ENCODE peak calls at places on chromosomes 16 and 17, in six cellular contexts. I is cardiac muscle cell, Q is PC-9, G is endodermal cell, Y is body of pancreas, S is ascending aorta. F is an unnamed sample.
A peak's percentile ranks its signal among the peaks of the same experiment; 100 is the strongest.

GRCh38 chr17:74307984-74308773 is 17.8 kb upstream of the KIF19 start:
- DNase-seq in I (peak; percentile 56), Q (no peak), G (no peak), S (no peak), Y (no peak), F (no peak)

GRCh38 chr16:53519417-53520091 is 16.5 kb upstream of the AKTIP start:
- DNase-seq in Y (no peak), G (no peak), I (no peak), Q (no peak), S (no peak), F (no peak)

GRCh38 chr16:65119905-65120341 is 1.9 kb downstream of the CDH11 start:
- DNase-seq in I (peak; percentile 83), G (peak; percentile 57), S (no peak), Y (no peak), Q (no peak), F (no peak)

GRCh38 chr17:4483012-4483840 is 15.5 kb upstream of the SPNS2 start:
- DNase-seq in Y (peak; percentile 80), I (no peak), S (no peak), Q (peak; percentile 88), G (peak; percentile 88), F (peak; percentile 56)

GRCh38 chr16:8262299-8262698 is 328.0 kb downstream of the TMEM114 start:
- DNase-seq in Y (no peak), S (no peak), I (no peak), G (no peak), Q (no peak), F (no peak)

GRCh38 chr16:72023962-72024361 is 15.4 kb downstream of the DHODH start:
- DNase-seq in Q (no peak), G (no peak), I (no peak), S (no peak), Y (no peak), F (no peak)

GRCh38 chr16:50797456-50797855 is 55.6 kb downstream of the CYLD start:
- DNase-seq in Y (no peak), G (no peak), Q (no peak), I (no peak), S (no peak), F (no peak)

GRCh38 chr17:31327534-31328526 is 6.4 kb upstream of the EVI2A start:
- DNase-seq in I (peak; percentile 87), Q (no peak), Y (no peak), S (no peak), G (no peak), F (no peak)

GRCh38 chr17:66461343-66461995 is 159.1 kb downstream of the PRKCA start:
- DNase-seq in I (no peak), G (no peak), Y (no peak), Q (no peak), S (no peak), F (no peak)

GRCh38 chr16:88649924-88650748 is 717 bp downstream of the CYBA start:
- DNase-seq in Q (no peak), G (peak; percentile 77), I (peak; percentile 40), Y (peak; percentile 40), S (no peak), F (no peak)

GRCh38 chr16:13634253-13634652 is 285.7 kb upstream of the ERCC4 start:
- DNase-seq in Y (no peak), I (no peak), Q (no peak), G (no peak), S (no peak), F (no peak)

GRCh38 chr17:46122486-46122871 is 70.8 kb downstream of the KANSL1 start:
- DNase-seq in Q (no peak), I (no peak), S (no peak), G (no peak), Y (no peak), F (no peak)

GRCh38 chr16:8733849-8734540 is 59.6 kb downstream of the ABAT start:
- DNase-seq in Q (no peak), I (no peak), G (peak; percentile 2), Y (no peak), S (no peak), F (no peak)

GRCh38 chr17:52024296-52024870 is 134.1 kb downstream of the CA10 start:
- DNase-seq in G (no peak), S (no peak), Q (no peak), Y (no peak), I (peak; percentile 22), F (no peak)

GRCh38 chr16:74774223-74775139 is at the start of gene FA2H:
- DNase-seq in S (peak; percentile 64), G (peak; percentile 96), Q (peak; percentile 95), I (peak; percentile 51), Y (peak; percentile 94), F (no peak)

GRCh38 chr17:61410555-61411089 is 11.0 kb downstream of the TBX2 start:
- DNase-seq in I (peak; percentile 87), Y (peak; percentile 62), Q (peak; percentile 86), S (peak; percentile 88), G (peak; percentile 98), F (no peak)

GRCh38 chr17:12256380-12256995 is 235.8 kb downstream of the MAP2K4 start:
- DNase-seq in Q (peak; percentile 16), I (peak; percentile 71), S (peak; percentile 70), G (no peak), Y (peak; percentile 34), F (peak; percentile 32)

GRCh38 chr17:38617074-38617860 is 11.5 kb upstream of the SRCIN1 start:
- DNase-seq in Q (no peak), G (peak; percentile 72), Y (no peak), I (no peak), S (no peak), F (no peak)

GRCh38 chr17:79800325-79801155 is 3.7 kb upstream of the CBX8 start:
- DNase-seq in Y (no peak), G (peak; percentile 92), I (peak; percentile 63), Q (peak; percentile 37), S (no peak), F (no peak)

GRCh38 chr17:76476736-76477135 is 9.3 kb downstream of the AANAT start:
- DNase-seq in Q (no peak), G (no peak), S (no peak), Y (no peak), I (no peak), F (no peak)

GRCh38 chr16:23691483-23692189 is 12.9 kb downstream of the PLK1 start:
- DNase-seq in S (no peak), Y (no peak), Q (peak; percentile 32), G (no peak), I (peak; percentile 35), F (no peak)

DNA sequence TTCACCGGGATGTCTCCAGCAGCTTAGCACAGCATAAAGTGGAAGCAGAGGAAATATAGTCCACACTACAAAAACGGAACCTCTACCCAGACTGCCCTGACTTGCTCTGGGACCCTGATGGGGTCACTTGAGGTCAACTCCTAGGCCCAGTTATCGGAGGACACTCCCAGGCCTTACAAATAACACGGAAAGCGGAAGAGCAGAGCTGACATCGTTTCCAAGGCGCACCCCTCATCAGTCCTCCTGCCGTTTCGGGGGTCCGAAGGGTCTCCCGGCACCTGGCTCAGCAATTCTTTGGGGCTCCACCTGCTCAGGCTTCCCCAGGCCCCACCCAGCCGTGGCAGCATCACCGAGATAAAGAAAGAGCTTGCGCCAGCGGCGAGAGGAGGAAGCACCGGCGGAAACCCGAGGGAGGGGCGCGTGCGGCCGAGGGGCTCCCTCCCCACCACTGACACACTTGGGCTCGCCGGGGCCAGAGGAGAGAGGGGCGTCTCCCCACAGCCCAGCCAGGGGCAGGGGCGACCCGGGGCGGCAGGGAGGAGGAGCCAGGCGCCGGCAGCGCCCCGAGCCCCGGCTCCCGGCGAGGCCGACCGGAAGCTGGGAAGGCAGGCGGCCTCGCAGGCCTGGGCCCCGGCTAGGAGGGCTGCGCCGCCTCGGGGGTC is 727 bp downstream of the CORO7 start:
- DNase-seq in G (peak; percentile 76), Q (peak; percentile 46), Y (no peak), I (no peak), S (no peak), F (no peak)
- TF ChIP-seq CTCF in G (no peak), Q (no peak), Y (no peak), I (no peak), S (peak; percentile 4), F (no peak)

DNA sequence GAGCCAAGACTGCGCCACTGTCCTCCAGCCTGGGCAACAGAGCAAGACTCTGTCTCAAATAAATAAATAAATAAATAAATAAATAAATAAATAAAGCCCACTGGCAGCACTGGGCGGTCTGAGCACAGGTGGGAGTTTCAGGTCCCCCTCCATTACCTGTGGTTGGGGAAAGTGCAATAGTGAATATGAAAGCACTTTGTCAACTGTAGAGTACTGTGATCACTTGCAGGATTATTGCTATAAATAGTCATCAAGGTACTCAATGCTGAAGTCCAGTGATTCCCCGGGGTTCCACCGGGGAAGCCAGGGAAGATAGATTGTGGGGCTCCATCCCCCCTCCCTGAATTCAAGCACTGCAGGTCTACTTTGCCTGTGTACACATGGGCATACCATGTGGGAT is 42.7 kb upstream of the CPNE2 start:
- DNase-seq in Y (no peak), S (no peak), G (no peak), Q (no peak), I (no peak), F (no peak)
- H3K36me3 ChIP-seq in Y (no peaks in the 10 kb centered on the region), S (peaks cover 16% of the 10 kb centered on the region), G (no peaks in the 10 kb centered on the region), Q (no peaks in the 10 kb centered on the region), I (no peaks in the 10 kb centered on the region), F (no peaks in the 10 kb centered on the region)

GRCh38 chr17:48528153-48528912 is 2.5 kb downstream of the HOXB1 start:
- DNase-seq in I (no peak), Y (no peak), S (no peak), G (peak; percentile 74), Q (no peak), F (no peak)

GRCh38 chr17:48532261-48532660 is 1.4 kb upstream of the HOXB1 start:
- DNase-seq in S (no peak), I (no peak), Y (no peak), Q (no peak), G (peak; percentile 49), F (no peak)

GRCh38 chr17:48529191-48529979 is 1.4 kb downstream of the HOXB1 start:
- DNase-seq in G (peak; percentile 85), S (no peak), Y (no peak), I (no peak), Q (no peak), F (no peak)

GRCh38 chr17:48530208-48530886 is 464 bp downstream of the HOXB1 start:
- DNase-seq in I (no peak), G (peak; percentile 78), Y (no peak), S (no peak), Q (no peak), F (no peak)

DNA sequence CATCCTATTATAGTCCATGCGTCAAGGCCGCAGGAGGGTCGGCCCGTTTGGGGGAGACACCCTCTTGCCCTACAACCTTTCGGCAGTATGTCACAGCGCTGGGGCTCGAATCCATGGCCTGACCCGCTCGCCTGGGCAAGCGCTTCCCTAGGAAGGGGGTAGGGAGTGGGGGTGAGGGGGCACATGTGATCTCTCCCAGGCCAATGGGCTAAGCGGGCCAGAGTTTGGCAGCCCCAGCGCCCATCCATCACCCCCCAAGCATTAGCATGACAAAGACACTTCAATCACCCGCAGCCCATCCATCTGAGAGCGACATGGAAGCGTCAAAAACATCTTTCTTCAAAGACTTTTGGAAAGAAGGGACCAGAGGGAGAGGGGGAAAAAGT is at the start of gene HOXB1:
- DNase-seq in Y (no peak), G (peak; percentile 89), S (no peak), I (no peak), Q (no peak), F (no peak)
- H3K27ac ChIP-seq in Y (no peak within 1 kb of the TSS), G (peak within 1 kb of the TSS; percentile 76), S (no peak within 1 kb of the TSS), I (peak within 1 kb of the TSS; percentile 68), Q (no peak within 1 kb of the TSS), F (no peak within 1 kb of the TSS)

DNA sequence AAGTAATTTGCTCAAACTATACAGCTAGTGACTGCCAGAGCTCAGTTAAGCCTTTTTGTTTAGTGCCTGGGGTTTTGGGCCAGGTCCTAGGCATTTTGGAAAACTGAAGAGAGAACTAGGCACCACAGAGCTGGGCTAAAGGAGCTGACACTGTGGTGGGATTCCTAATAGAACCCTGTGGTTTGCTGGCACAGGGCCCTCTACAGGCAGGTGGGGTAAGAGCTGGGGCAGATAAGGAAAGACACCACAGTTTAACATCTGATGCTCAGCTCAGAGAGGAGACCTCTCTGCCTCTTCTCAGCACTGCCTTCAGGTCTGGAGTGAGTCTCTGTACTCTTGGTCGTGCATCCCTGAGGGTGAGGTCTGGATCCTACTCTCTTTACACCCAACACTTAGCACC is 121.2 kb downstream of the SNX11 start:
- DNase-seq in G (peak; percentile 87), Y (no peak), S (no peak), Q (no peak), I (no peak), F (no peak)
- TF ChIP-seq CTCF in G (peak; percentile 86), Y (no peak), S (no peak), Q (no peak), I (no peak), F (peak; percentile 34)